ENCODE peak calls at places on chromosomes 12 and 14, in five cellular contexts. J, U, Q, L and W are unnamed samples.

GRCh38 chr14:70782361-70782760 is 27.0 kb downstream of the MAP3K9 start:
- DNase-seq in J (no peak), U (no peak), Q (no peak), L (no peak), W (no peak)

GRCh38 chr14:23138173-23138535 is 19.1 kb upstream of the CEBPE start:
- DNase-seq in J (no peak), U (no peak), Q (no peak), L (no peak), W (no peak)

GRCh38 chr12:9372202-9372601 is 164.0 kb upstream of the PZP start:
- DNase-seq in J (no peak), U (no peak), Q (peak; percentile 54), L (no peak), W (no peak)

GRCh38 chr12:58154359-58154758 is 213.0 kb downstream of the ATP23 start:
- DNase-seq in J (no peak), U (no peak), Q (no peak), L (no peak), W (no peak)

GRCh38 chr14:102155150-102155549 is 15.5 kb downstream of the WDR20 start:
- DNase-seq in J (no peak), U (no peak), Q (peak; percentile 11), L (no peak), W (no peak)

GRCh38 chr12:25833657-25834056 is 124.8 kb upstream of the RASSF8 start:
- DNase-seq in J (no peak), U (no peak), Q (no peak), L (no peak), W (no peak)

GRCh38 chr14:95218472-95219193 is 61.3 kb upstream of the DICER1 start:
- DNase-seq in J (no peak), U (no peak), Q (no peak), L (no peak), W (no peak)

GRCh38 chr12:60402996-60403395 is 807.2 kb downstream of the SLC16A7 start:
- DNase-seq in J (no peak), U (no peak), Q (no peak), L (no peak), W (no peak)

GRCh38 chr12:14393736-14394135 is 28.3 kb downstream of the ATF7IP start:
- DNase-seq in J (no peak), U (no peak), Q (no peak), L (no peak), W (no peak)

GRCh38 chr12:59699408-59700144 is 103.7 kb downstream of the SLC16A7 start:
- DNase-seq in J (no peak), U (no peak), Q (no peak), L (no peak), W (no peak)

GRCh38 chr12:64450711-64451486 is 1.0 kb upstream of the TBK1 start:
- DNase-seq in J (no peak), U (no peak), Q (peak; percentile 27), L (no peak), W (no peak)

GRCh38 chr14:80955434-80955939 is at the start of gene TSHR:
- DNase-seq in J (no peak), U (no peak), Q (no peak), L (no peak), W (no peak)

GRCh38 chr14:99995700-99996356 is 69.4 kb upstream of the EVL start:
- DNase-seq in J (peak; percentile 79), U (no peak), Q (peak; percentile 55), L (no peak), W (peak; percentile 57)

GRCh38 chr12:116346751-116347150 is 69.3 kb upstream of the MED13L start:
- DNase-seq in J (no peak), U (no peak), Q (no peak), L (no peak), W (no peak)

GRCh38 chr14:89391123-89391522 is 25.9 kb downstream of the FOXN3 start:
- DNase-seq in J (no peak), U (no peak), Q (peak; percentile 92), L (no peak), W (no peak)

GRCh38 chr12:57834086-57834876 is 12.2 kb downstream of the CTDSP2 start:
- DNase-seq in J (no peak), U (no peak), Q (no peak), L (no peak), W (no peak)

GRCh38 chr12:96034631-96035282 is 630 bp downstream of the LTA4H start:
- DNase-seq in J (peak; percentile 40), U (peak; percentile 51), Q (peak; percentile 22), L (no peak), W (no peak)

GRCh38 chr12:112162261-112162790 is 37.0 kb downstream of the TRAFD1 start:
- DNase-seq in J (no peak), U (no peak), Q (no peak), L (peak; percentile 59), W (no peak)

GRCh38 chr14:106039400-106039799 is 513.0 kb downstream of the TMEM121 start:
- DNase-seq in J (peak; percentile 29), U (no peak), Q (no peak), L (no peak), W (no peak)

GRCh38 chr14:34754687-34755086 is 40.3 kb upstream of the CFL2 start:
- DNase-seq in J (no peak), U (no peak), Q (no peak), L (no peak), W (no peak)

GRCh38 chr12:81797100-81797499 is 38.0 kb upstream of the PPFIA2 start:
- DNase-seq in J (no peak), U (no peak), Q (peak; percentile 6), L (no peak), W (no peak)

GRCh38 chr12:57224973-57225679 is 4.4 kb upstream of the SHMT2 start:
- DNase-seq in J (peak; percentile 69), U (no peak), Q (no peak), L (no peak), W (peak; percentile 63)

GRCh38 chr12:4431436-4431835 is 14.2 kb downstream of the FGF6 start:
- DNase-seq in J (no peak), U (no peak), Q (no peak), L (no peak), W (no peak)

GRCh38 chr12:82876075-82876474 is 189.4 kb downstream of the TMTC2 start:
- DNase-seq in J (no peak), U (no peak), Q (no peak), L (no peak), W (no peak)

GRCh38 chr12:48334807-48335206 is 15.9 kb downstream of the ZNF641 start:
- DNase-seq in J (no peak), U (no peak), Q (no peak), L (no peak), W (no peak)

GRCh38 chr12:98296462-98297079 is 218.8 kb upstream of the TMPO start:
- DNase-seq in J (no peak), U (no peak), Q (no peak), L (no peak), W (no peak)

GRCh38 chr12:110860833-110861291 is 14.1 kb downstream of the CCDC63 start:
- DNase-seq in J (no peak), U (no peak), Q (no peak), L (no peak), W (no peak)

GRCh38 chr12:65891987-65892481 is 67.8 kb downstream of the HMGA2 start:
- DNase-seq in J (peak; percentile 55), U (peak; percentile 82), Q (no peak), L (peak; percentile 89), W (no peak)

GRCh38 chr14:79809849-79810612 is 401.3 kb downstream of the DIO2 start:
- DNase-seq in J (peak; percentile 11), U (no peak), Q (no peak), L (no peak), W (no peak)

GRCh38 chr12:93080994-93081809 is 152.1 kb upstream of the EEA1 start:
- DNase-seq in J (no peak), U (no peak), Q (peak; percentile 74), L (no peak), W (no peak)

GRCh38 chr14:106163316-106163715 is 636.9 kb downstream of the TMEM121 start:
- DNase-seq in J (no peak), U (no peak), Q (no peak), L (no peak), W (no peak)

DNA sequence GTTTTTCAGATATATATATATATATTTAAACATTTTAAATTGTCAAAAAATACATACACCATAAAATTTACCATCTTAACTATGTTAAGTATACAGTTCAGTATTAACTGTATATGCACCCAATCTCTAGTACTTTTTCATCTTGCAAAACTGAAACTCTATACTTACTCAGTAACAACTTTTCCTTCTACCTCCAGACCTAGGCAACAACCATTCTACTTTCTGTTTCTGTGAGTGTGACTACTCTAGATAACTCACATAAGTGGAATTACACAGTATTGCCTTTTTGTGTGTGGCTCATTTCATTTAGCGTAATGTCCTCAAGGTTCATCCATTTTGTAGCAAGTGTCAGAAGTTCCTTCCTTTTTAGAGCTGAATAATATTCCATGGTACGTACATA is 8.2 kb downstream of the FAM234B start:
- DNase-seq in J (no peak), U (no peak), Q (no peak), L (no peak), W (no peak)
- H3K9me3 ChIP-seq in J (peaks cover 15% of the 10 kb centered on the region), U (no peaks in the 10 kb centered on the region), Q (peaks cover 5% of the 10 kb centered on the region), L (no peaks in the 10 kb centered on the region), W (no peaks in the 10 kb centered on the region)

GRCh38 chr12:129727100-129727499 is 176.7 kb downstream of the TMEM132D start:
- DNase-seq in J (no peak), U (no peak), Q (no peak), L (no peak), W (no peak)

GRCh38 chr12:129723260-129723659 is 180.6 kb downstream of the TMEM132D start:
- DNase-seq in J (no peak), U (no peak), Q (no peak), L (no peak), W (no peak)

GRCh38 chr12:129729170-129729569 is 174.7 kb downstream of the TMEM132D start:
- DNase-seq in J (no peak), U (no peak), Q (no peak), L (no peak), W (no peak)
- H3K9me3 ChIP-seq in J (no peaks in the 10 kb centered on the region), U (no peaks in the 10 kb centered on the region), Q (peaks cover 15% of the 10 kb centered on the region), L (peaks cover 1% of the 10 kb centered on the region), W (no peaks in the 10 kb centered on the region)

DNA sequence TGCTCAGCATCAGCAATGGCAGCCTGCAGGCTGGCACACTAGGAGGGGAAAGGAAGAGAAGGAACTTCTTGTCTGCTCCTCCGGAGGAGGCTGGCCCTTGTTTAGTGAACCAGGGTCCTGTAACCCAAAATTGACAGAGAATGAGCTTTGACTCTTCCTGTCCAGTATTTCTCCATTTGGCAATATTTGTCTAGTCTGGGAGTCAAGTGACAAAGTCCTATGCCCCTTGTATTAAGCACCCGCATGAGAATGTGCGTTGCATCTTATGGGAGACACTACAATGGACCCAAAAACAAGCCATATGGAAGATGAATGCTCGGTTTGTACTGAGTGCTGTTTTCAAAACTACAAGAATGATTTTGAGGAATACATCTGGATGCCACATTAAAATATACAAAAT is 3.8 kb downstream of the KRT6C start:
- DNase-seq in J (no peak), U (no peak), Q (no peak), L (no peak), W (no peak)
- H3K9me3 ChIP-seq in J (no peaks in the 10 kb centered on the region), U (no peaks in the 10 kb centered on the region), Q (no peaks in the 10 kb centered on the region), L (no peaks in the 10 kb centered on the region), W (no peaks in the 10 kb centered on the region)

GRCh38 chr12:34406228-34406995 is 384.1 kb downstream of the ALG10 start:
- DNase-seq in J (peak; percentile 1), U (peak; percentile 23), Q (no peak), L (peak; percentile 51), W (peak; percentile 2)
- H3K9me3 ChIP-seq in J (peaks cover 84% of the 10 kb centered on the region), U (peaks cover 24% of the 10 kb centered on the region), Q (peaks cover 92% of the 10 kb centered on the region), L (peaks cover 9% of the 10 kb centered on the region), W (peaks cover 4% of the 10 kb centered on the region)

GRCh38 chr12:30783946-30784345 is 29.2 kb upstream of the CAPRIN2 start:
- DNase-seq in J (no peak), U (no peak), Q (no peak), L (no peak), W (no peak)
- H3K9me3 ChIP-seq in J (no peaks in the 10 kb centered on the region), U (no peaks in the 10 kb centered on the region), Q (peaks cover 8% of the 10 kb centered on the region), L (no peaks in the 10 kb centered on the region), W (no peaks in the 10 kb centered on the region)